ENCODE peak calls at places on chromosomes 11 and 22, in five cellular contexts. K, U, S, N and X are unnamed samples.

GRCh38 chr22:24161909-24162308 is 19.4 kb upstream of the SUSD2 start:
- DNase-seq in S (no peak), U (no peak), N (no peak), K (no peak), X (peak; percentile 51)

GRCh38 chr22:23763579-23764331 is 965 bp downstream of the C22orf15 start:
- DNase-seq in N (no peak), U (peak; percentile 79), K (no peak), S (no peak), X (no peak)

GRCh38 chr22:28015676-28016601 is 96.9 kb upstream of the PITPNB start:
- DNase-seq in S (no peak), U (peak; percentile 56), K (no peak), N (no peak), X (peak; percentile 13)

GRCh38 chr11:68912254-68912653 is 8.6 kb downstream of the IGHMBP2 start:
- DNase-seq in S (no peak), K (peak; percentile 57), U (no peak), N (no peak), X (no peak)

GRCh38 chr11:43567396-43567975 is 113.1 kb upstream of the HSD17B12 start:
- DNase-seq in K (peak; percentile 60), S (peak; percentile 37), U (no peak), N (peak; percentile 41), X (no peak)

GRCh38 chr11:11663907-11664306 is 42.1 kb upstream of the GALNT18 start:
- DNase-seq in U (no peak), N (no peak), S (no peak), K (no peak), X (no peak)

GRCh38 chr11:13962562-13963168 is at the start of gene SPON1:
- DNase-seq in K (peak; percentile 15), N (no peak), U (peak; percentile 73), S (no peak), X (no peak)

GRCh38 chr11:65066315-65066714 is 8.0 kb upstream of the NAALADL1 start:
- DNase-seq in N (no peak), K (no peak), U (no peak), S (no peak), X (no peak)

GRCh38 chr11:33256031-33256807 is 962 bp upstream of the HIPK3 start:
- DNase-seq in U (no peak), K (peak; percentile 40), N (peak; percentile 9), S (no peak), X (no peak)

GRCh38 chr11:108958446-108959123 is 293.7 kb downstream of the DDX10 start:
- DNase-seq in S (no peak), K (peak; percentile 81), U (no peak), N (no peak), X (no peak)

GRCh38 chr11:37755526-37755925 is 1157.5 kb upstream of the RAG2 start:
- DNase-seq in K (no peak), U (no peak), N (no peak), S (no peak), X (no peak)

GRCh38 chr11:12102588-12103410 is 7.6 kb upstream of the MICAL2 start:
- DNase-seq in U (no peak), K (no peak), S (no peak), N (no peak), X (no peak)

GRCh38 chr11:115670538-115671200 is 166.5 kb upstream of the CADM1 start:
- DNase-seq in K (no peak), N (peak; percentile 85), S (no peak), U (no peak), X (no peak)

GRCh38 chr22:37515902-37516301 is 3.3 kb downstream of the CARD10 start:
- DNase-seq in N (no peak), S (no peak), U (no peak), K (no peak), X (no peak)

GRCh38 chr22:38415561-38416321 is 39.3 kb downstream of the KCNJ4 start:
- DNase-seq in N (no peak), U (peak; percentile 71), K (no peak), S (no peak), X (no peak)

GRCh38 chr11:125335101-125335500 is 161.0 kb downstream of the FEZ1 start:
- DNase-seq in S (no peak), U (no peak), K (no peak), N (no peak), X (no peak)

GRCh38 chr11:46341454-46341853 is 5.8 kb upstream of the DGKZ start:
- DNase-seq in U (no peak), N (no peak), K (no peak), S (no peak), X (no peak)

GRCh38 chr11:13277719-13278619 is at the start of gene BMAL1:
- DNase-seq in U (peak; percentile 87), S (no peak), N (no peak), K (peak; percentile 32), X (peak; percentile 81)

GRCh38 chr11:13052130-13052541 is 43.0 kb downstream of the RASSF10 start:
- DNase-seq in S (no peak), U (no peak), N (peak; percentile 68), K (no peak), X (no peak)

GRCh38 chr11:102495161-102496042 is 35.1 kb downstream of the MMP7 start:
- DNase-seq in K (peak; percentile 85), U (no peak), S (peak; percentile 80), N (peak; percentile 92), X (no peak)

GRCh38 chr11:33899383-33900037 is 7.6 kb upstream of the LMO2 start:
- DNase-seq in K (peak; percentile 79), N (no peak), U (peak; percentile 75), S (peak; percentile 61), X (peak; percentile 89)

GRCh38 chr11:132177106-132177505 is 806.7 kb downstream of the NTM start:
- DNase-seq in U (no peak), S (peak; percentile 24), K (peak; percentile 69), N (no peak), X (no peak)

GRCh38 chr11:71329165-71329510 is 76.8 kb upstream of the SHANK2 start:
- DNase-seq in S (no peak), N (peak; percentile 12), U (no peak), K (no peak), X (no peak)

GRCh38 chr11:37450613-37451012 is 852.6 kb upstream of the RAG2 start:
- DNase-seq in S (no peak), N (no peak), U (no peak), K (no peak), X (no peak)

GRCh38 chr11:87453531-87454089 is 415.9 kb downstream of the TMEM135 start:
- DNase-seq in U (no peak), S (no peak), K (no peak), N (peak; percentile 21), X (no peak)

GRCh38 chr11:100625041-100625440 is 62.0 kb upstream of the ARHGAP42 start:
- DNase-seq in U (no peak), K (peak; percentile 44), S (no peak), N (no peak), X (no peak)

GRCh38 chr22:42263944-42264343 is 6.5 kb downstream of the TCF20 start:
- DNase-seq in N (no peak), U (no peak), S (no peak), K (no peak), X (no peak)

GRCh38 chr11:8671242-8671641 is 11.2 kb downstream of the TRIM66 start:
- DNase-seq in U (no peak), K (peak; percentile 99), N (no peak), S (no peak), X (peak; percentile 55)

GRCh38 chr22:49190816-49191505 is 636.7 kb downstream of the BRD1 start:
- DNase-seq in K (no peak), S (no peak), U (no peak), N (no peak), X (peak; percentile 22)

GRCh38 chr11:113411536-113411935 is 24.0 kb downstream of the ANKK1 start:
- DNase-seq in U (no peak), N (no peak), K (no peak), S (no peak), X (no peak)

GRCh38 chr11:57402188-57403066 is 12.0 kb upstream of the PRG2 start:
- DNase-seq in U (no peak), N (peak; percentile 25), K (peak; percentile 23), S (no peak), X (no peak)

GRCh38 chr11:723120-723883 is 17.3 kb downstream of the EPS8L2 start:
- DNase-seq in S (no peak), K (peak; percentile 68), N (peak; percentile 57), U (no peak), X (peak; percentile 31)

GRCh38 chr11:126072141-126072741 is 9.6 kb upstream of the CDON start:
- DNase-seq in S (no peak), U (no peak), N (peak; percentile 67), K (no peak), X (no peak)